ENCODE peak calls at places on chromosomes 4 and X, in seven cellular contexts. Y, Z, N, P, G, K and A are unnamed samples.

GRCh38 chr4:125703443-125703842 is 388.7 kb downstream of the FAT4 start:
- DNase-seq in Y (no peak), Z (peak; percentile 60), N (peak; percentile 57), P (no peak), G (no peak), K (no peak), A (no peak)

GRCh38 chrX:104420907-104421306 is 145.1 kb upstream of the IL1RAPL2 start:
- DNase-seq in Y (no peak), Z (no peak), N (no peak), P (no peak), G (no peak), K (no peak), A (no peak)

GRCh38 chrX:39808471-39808917 is 289.3 kb downstream of the BCOR start:
- DNase-seq in Y (no peak), Z (peak; percentile 86), N (peak; percentile 85), P (no peak), G (no peak), K (no peak), A (no peak)

GRCh38 chr4:48564151-48564550 is 74.1 kb downstream of the ZAR1 start:
- DNase-seq in Y (no peak), Z (no peak), N (no peak), P (no peak), G (no peak), K (no peak), A (no peak)

GRCh38 chr4:107270614-107271013 is 234.5 kb upstream of the DKK2 start:
- DNase-seq in Y (no peak), Z (no peak), N (no peak), P (no peak), G (no peak), K (no peak), A (no peak)

GRCh38 chr4:90165883-90166282 is 38.7 kb downstream of the CCSER1 start:
- DNase-seq in Y (no peak), Z (no peak), N (no peak), P (no peak), G (no peak), K (no peak), A (no peak)

GRCh38 chr4:41571422-41571821 is 33.5 kb downstream of the LIMCH1 start:
- DNase-seq in Y (no peak), Z (no peak), N (no peak), P (no peak), G (no peak), K (no peak), A (no peak)

GRCh38 chr4:6926681-6927478 is 17.3 kb downstream of the TBC1D14 start:
- DNase-seq in Y (no peak), Z (peak; percentile 76), N (no peak), P (no peak), G (peak; percentile 66), K (peak; percentile 96), A (no peak)

GRCh38 chr4:170047774-170048354 is 21.7 kb upstream of the MFAP3L start:
- DNase-seq in Y (peak; percentile 64), Z (peak; percentile 53), N (peak; percentile 81), P (peak; percentile 52), G (peak; percentile 66), K (peak; percentile 53), A (peak; percentile 63)

GRCh38 chr4:146763560-146763959 is 124.9 kb downstream of the POU4F2 start:
- DNase-seq in Y (no peak), Z (no peak), N (no peak), P (no peak), G (no peak), K (no peak), A (no peak)

GRCh38 chrX:133215747-133216146 is 2.4 kb downstream of the TFDP3 start:
- DNase-seq in Y (peak; percentile 28), Z (peak; percentile 14), N (no peak), P (peak; percentile 11), G (peak; percentile 11), K (peak; percentile 8), A (peak; percentile 12)

GRCh38 chr4:97548943-97549583 is 594.2 kb downstream of the STPG2 start:
- DNase-seq in Y (peak; percentile 2), Z (no peak), N (no peak), P (no peak), G (no peak), K (no peak), A (no peak)
- TF ChIP-seq CTCF in Y (no peak), Z (no peak), N (no peak), P (no peak), G (no peak), K (no peak), A (no peak)

DNA sequence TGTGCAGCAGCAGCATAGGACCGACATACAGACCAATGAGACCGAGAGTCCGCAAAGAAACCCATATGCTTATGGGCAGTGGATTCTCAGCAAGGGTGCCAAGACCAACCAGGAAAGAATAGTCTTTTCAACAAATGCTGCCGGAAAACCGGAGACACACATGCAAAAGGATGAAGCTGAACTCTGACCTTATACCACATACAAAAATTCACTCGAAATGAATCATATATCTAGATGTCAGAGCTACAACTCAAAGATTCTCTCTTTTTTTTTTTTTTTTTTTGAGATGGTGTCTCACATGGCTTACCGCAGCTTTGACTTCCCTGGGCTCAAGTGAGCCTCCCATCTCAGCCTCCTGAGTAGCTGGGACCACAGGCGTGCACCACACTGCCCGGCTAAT is 16.0 kb upstream of the MXD4 start:
- DNase-seq in Y (no peak), Z (no peak), N (no peak), P (no peak), G (no peak), K (no peak), A (no peak)
- TF ChIP-seq CTCF in Y (no peak), Z (no peak), N (no peak), P (no peak), G (no peak), K (no peak), A (no peak)

GRCh38 chr4:89137231-89137630 is 25.9 kb downstream of the TIGD2 start:
- DNase-seq in Y (no peak), Z (no peak), N (no peak), P (no peak), G (no peak), K (no peak), A (no peak)
- TF ChIP-seq CTCF in Y (no peak), Z (no peak), N (no peak), P (no peak), G (no peak), K (no peak), A (no peak)

GRCh38 chrX:109472939-109473713 is 8.8 kb downstream of the GUCY2F start:
- DNase-seq in Y (peak; percentile 21), Z (peak; percentile 69), N (peak; percentile 81), P (peak; percentile 50), G (peak; percentile 54), K (peak; percentile 42), A (peak; percentile 33)
- TF ChIP-seq CTCF in Y (no peak), Z (no peak), N (peak; percentile 5), P (peak; percentile 38), G (peak; percentile 18), K (peak; percentile 48), A (no peak)

GRCh38 chr4:37073226-37073840 is 171.2 kb upstream of the NWD2 start:
- DNase-seq in Y (peak; percentile 10), Z (no peak), N (no peak), P (no peak), G (peak; percentile 6), K (no peak), A (no peak)

GRCh38 chr4:37066149-37066548 is 178.4 kb upstream of the NWD2 start:
- DNase-seq in Y (no peak), Z (no peak), N (no peak), P (no peak), G (no peak), K (no peak), A (no peak)

GRCh38 chr4:37068580-37068979 is 176.0 kb upstream of the NWD2 start:
- DNase-seq in Y (peak; percentile 7), Z (no peak), N (no peak), P (peak; percentile 68), G (peak; percentile 21), K (peak; percentile 2), A (peak; percentile 58)
- TF ChIP-seq CTCF in Y (no peak), Z (no peak), N (no peak), P (peak; percentile 22), G (peak; percentile 55), K (peak; percentile 52), A (peak; percentile 31)

DNA sequence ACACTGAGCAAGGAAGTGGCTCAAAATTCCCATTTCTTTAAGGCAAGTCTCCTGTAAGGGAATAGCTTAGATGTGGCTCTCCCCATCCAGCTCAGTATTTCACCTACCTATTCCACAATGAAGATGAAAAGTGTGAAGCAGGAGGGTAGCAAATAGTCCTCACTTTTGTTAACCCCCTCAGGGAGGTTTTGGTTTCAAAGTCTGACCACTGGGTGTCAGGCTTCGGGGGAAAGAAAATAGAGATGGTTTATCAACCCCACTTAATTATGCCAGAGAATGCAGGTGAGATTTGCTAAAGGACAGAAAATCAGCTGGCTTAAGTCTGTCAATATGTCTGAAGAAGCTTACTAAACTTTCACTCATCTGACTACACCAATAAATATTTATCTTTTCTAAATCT is 69.5 kb downstream of the DHX15 start:
- DNase-seq in Y (no peak), Z (no peak), N (peak; percentile 28), P (no peak), G (peak; percentile 30), K (no peak), A (no peak)
- TF ChIP-seq CTCF in Y (no peak), Z (peak; percentile 41), N (no peak), P (no peak), G (peak; percentile 27), K (no peak), A (no peak)

GRCh38 chr4:109978704-109979103 is 66.0 kb downstream of the EGF start:
- DNase-seq in Y (no peak), Z (peak; percentile 55), N (no peak), P (no peak), G (no peak), K (no peak), A (no peak)
- TF ChIP-seq CTCF in Y (no peak), Z (no peak), N (no peak), P (no peak), G (no peak), K (no peak), A (peak; percentile 47)

GRCh38 chrX:72301781-72302180 is 3.9 kb downstream of the CITED1 start:
- DNase-seq in Y (no peak), Z (no peak), N (no peak), P (no peak), G (no peak), K (no peak), A (no peak)

GRCh38 chrX:72296991-72297390 is 8.7 kb downstream of the CITED1 start:
- DNase-seq in Y (no peak), Z (no peak), N (peak; percentile 42), P (no peak), G (no peak), K (no peak), A (no peak)

GRCh38 chrX:72295745-72296144 is 10.0 kb downstream of the CITED1 start:
- DNase-seq in Y (no peak), Z (no peak), N (no peak), P (no peak), G (no peak), K (no peak), A (no peak)

GRCh38 chrX:72299891-72300630 is 5.7 kb downstream of the CITED1 start:
- DNase-seq in Y (no peak), Z (no peak), N (peak; percentile 34), P (no peak), G (no peak), K (no peak), A (no peak)

GRCh38 chrX:72297953-72298730 is 7.6 kb downstream of the CITED1 start:
- DNase-seq in Y (peak; percentile 56), Z (peak; percentile 19), N (no peak), P (peak; percentile 33), G (peak; percentile 71), K (peak; percentile 16), A (no peak)
- TF ChIP-seq CTCF in Y (peak; percentile 20), Z (peak; percentile 28), N (no peak), P (peak; percentile 28), G (peak; percentile 55), K (peak; percentile 75), A (no peak)